ENCODE peak calls at places on chromosomes 12 and 14, in seven cellular contexts. H is AG04450, T is fibroblast of villous mesenchyme, U is K562, O is breast epithelium, C is left ventricle myocardium inferior, A is uterus. P is an unnamed sample.

GRCh38 chr12:2813573-2814185 is 1.2 kb downstream of the ITFG2 start:
- DNase-seq in H (no peak), T (peak), U (peak), O (no peak), C (no peak), A (no peak), P (no peak)

GRCh38 chr12:96241484-96242256 is 47.5 kb downstream of the ELK3 start:
- DNase-seq in H (no peak), T (peak), U (no peak), O (no peak), C (no peak), A (peak), P (peak)

GRCh38 chr14:22272408-22272807 is 316.6 kb downstream of the DAD1 start:
- DNase-seq in H (no peak), T (no peak), U (no peak), O (no peak), C (no peak), A (no peak), P (no peak)

GRCh38 chr14:104130974-104131651 is 7.3 kb upstream of the KIF26A start:
- DNase-seq in H (no peak), T (peak), U (no peak), O (peak), C (peak), A (no peak), P (no peak)

GRCh38 chr12:122873540-122873939 is 22.4 kb downstream of the VPS37B start:
- DNase-seq in H (no peak), T (no peak), U (no peak), O (no peak), C (no peak), A (no peak), P (no peak)

GRCh38 chr14:61923348-61923747 is 161.1 kb downstream of the SNAPC1 start:
- DNase-seq in H (peak), T (peak), U (no peak), O (no peak), C (no peak), A (no peak), P (no peak)

GRCh38 chr12:113149361-113150150 is at the start of gene CFAP73:
- DNase-seq in H (peak), T (peak), U (peak), O (peak), C (peak), A (no peak), P (peak)

GRCh38 chr14:35051796-35052195 is 5.7 kb downstream of the FAM177A1 start:
- DNase-seq in H (no peak), T (peak), U (no peak), O (no peak), C (no peak), A (no peak), P (no peak)

GRCh38 chr12:105402366-105402765 is 71.9 kb downstream of the C12orf75 start:
- DNase-seq in H (no peak), T (no peak), U (no peak), O (no peak), C (no peak), A (no peak), P (no peak)

GRCh38 chr14:76208340-76208739 is 56.6 kb downstream of the GPATCH2L start:
- DNase-seq in H (no peak), T (no peak), U (no peak), O (no peak), C (no peak), A (no peak), P (no peak)

GRCh38 chr14:35213869-35214387 is 78.3 kb upstream of the PSMA6 start:
- DNase-seq in H (no peak), T (peak), U (no peak), O (no peak), C (no peak), A (no peak), P (no peak)

GRCh38 chr14:64491637-64492036 is 12.0 kb downstream of the ZBTB25 start:
- DNase-seq in H (no peak), T (no peak), U (no peak), O (no peak), C (no peak), A (no peak), P (no peak)

GRCh38 chr14:75610839-75611238 is 32.4 kb downstream of the FLVCR2 start:
- DNase-seq in H (no peak), T (peak), U (no peak), O (no peak), C (no peak), A (no peak), P (no peak)

GRCh38 chr12:108649668-108650067 is 16.0 kb upstream of the SELPLG start:
- DNase-seq in H (peak), T (peak), U (no peak), O (peak), C (no peak), A (no peak), P (peak)

GRCh38 chr12:42421844-42422779 is 96.1 kb downstream of the PPHLN1 start:
- DNase-seq in H (peak), T (peak), U (peak), O (no peak), C (no peak), A (no peak), P (peak)

GRCh38 chr12:27575099-27575779 is 51.2 kb downstream of the PPFIBP1 start:
- DNase-seq in H (no peak), T (peak), U (no peak), O (no peak), C (no peak), A (no peak), P (no peak)

GRCh38 chr12:49294086-49294803 is 702 bp upstream of the PRPH start:
- DNase-seq in H (no peak), T (no peak), U (no peak), O (no peak), C (no peak), A (no peak), P (no peak)

DNA sequence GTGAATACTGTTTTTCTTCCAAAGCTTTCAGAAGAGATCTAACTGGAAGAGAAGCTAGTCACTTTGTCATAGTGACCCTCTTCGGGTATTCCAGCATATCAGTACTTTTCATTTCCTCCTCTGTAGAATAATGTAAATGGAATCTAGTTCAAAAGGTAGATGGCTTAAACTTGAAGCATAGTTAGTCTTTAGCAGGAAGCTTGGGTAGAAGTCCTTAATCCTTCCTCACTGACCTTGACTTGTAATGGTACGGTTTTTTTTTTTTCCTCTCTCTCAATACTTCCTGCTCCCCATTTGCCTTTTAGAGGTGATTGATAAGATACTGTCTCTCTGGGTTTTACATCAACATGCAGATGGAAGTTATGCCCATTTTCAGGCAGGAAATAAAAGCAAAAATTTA is 1.7 kb downstream of the FBXO34 start:
- DNase-seq in H (no peak), T (no peak), U (no peak), O (no peak), C (no peak), A (no peak), P (no peak)
- H3K4me3 ChIP-seq in H (peak), T (peak), U (peak), O (peak), C (peak), A (peak), P (no peak)

GRCh38 chr14:58646479-58646878 is 8.7 kb downstream of the DACT1 start:
- DNase-seq in H (no peak), T (no peak), U (peak), O (no peak), C (no peak), A (no peak), P (no peak)
- H3K4me3 ChIP-seq in H (no peak), T (no peak), U (peak), O (no peak), C (no peak), A (no peak), P (no peak)

GRCh38 chr14:24674204-24674970 is 40.4 kb upstream of the GZMB start:
- DNase-seq in H (no peak), T (no peak), U (no peak), O (no peak), C (no peak), A (no peak), P (no peak)
- H3K4me3 ChIP-seq in H (no peak), T (no peak), U (no peak), O (no peak), C (no peak), A (no peak), P (no peak)

GRCh38 chr12:102371177-102371576 is 109.2 kb downstream of the IGF1 start:
- DNase-seq in H (no peak), T (no peak), U (no peak), O (no peak), C (no peak), A (no peak), P (no peak)
- H3K4me3 ChIP-seq in H (no peak), T (no peak), U (no peak), O (no peak), C (no peak), A (no peak), P (no peak)

GRCh38 chr14:91245029-91245428 is 525 bp upstream of the GPR68 start:
- DNase-seq in H (no peak), T (no peak), U (no peak), O (no peak), C (no peak), A (no peak), P (no peak)
- H3K4me3 ChIP-seq in H (no peak), T (no peak), U (no peak), O (peak), C (no peak), A (no peak), P (no peak)

DNA sequence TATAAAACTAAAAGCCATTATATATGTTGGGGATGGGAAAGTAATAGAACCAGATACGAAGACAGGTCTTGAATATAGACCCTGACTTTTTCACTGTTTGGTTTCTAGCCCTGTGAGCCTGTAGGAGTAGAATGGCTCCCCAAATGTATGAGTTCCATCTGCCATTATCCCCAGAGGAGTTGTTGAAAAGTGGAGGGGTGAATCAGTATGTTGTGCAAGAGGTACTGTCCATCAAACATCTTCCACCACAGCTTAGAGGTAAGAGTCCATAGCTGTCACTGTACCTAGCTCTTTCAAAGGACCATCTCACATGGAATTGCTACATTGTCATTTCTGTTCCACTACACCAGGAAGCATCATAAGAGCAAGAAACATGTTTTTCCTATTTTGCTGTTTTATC is 1.1 kb downstream of the NCAPD2 start:
- DNase-seq in H (no peak), T (no peak), U (peak), O (no peak), C (no peak), A (no peak), P (no peak)
- H3K4me3 ChIP-seq in H (peak), T (peak), U (peak), O (peak), C (peak), A (no peak), P (peak)